ENCODE peak calls at places on chromosome 18, in eight cellular contexts. O is mammary epithelial cell, V is HepG2, T is heart right ventricle, L is neuronal stem cell, N is gastrocnemius medialis, W is H9, F is adrenal gland. P is an unnamed sample. For H3K4me1, the result is how much of the 10 kb centered on the place peaks cover.

GRCh38 chr18:48915621-48916425 is 34.9 kb downstream of the SMAD7 start:
- DNase-seq in N (no peak), W (peak), T (no peak), V (no peak), L (no peak), F (no peak), O (no peak), P (no peak)

GRCh38 chr18:13563390-13563805 is 163.0 kb downstream of the FAM210A start:
- DNase-seq in F (peak), T (no peak), V (no peak), W (no peak), N (peak), O (no peak), L (no peak), P (no peak)

GRCh38 chr18:57353137-57353939 is 981 bp downstream of the ST8SIA3 start:
- DNase-seq in O (no peak), F (no peak), T (no peak), L (peak), W (no peak), V (no peak), N (no peak), P (no peak)

GRCh38 chr18:58269931-58270330 is 225.9 kb downstream of the NEDD4L start:
- DNase-seq in V (no peak), L (no peak), W (no peak), O (peak), F (no peak), N (no peak), T (no peak), P (no peak)

GRCh38 chr18:76803814-76804213 is 18.5 kb upstream of the ZNF236 start:
- DNase-seq in N (peak), T (peak), W (peak), L (peak), V (peak), O (peak), F (peak), P (no peak)

GRCh38 chr18:50836521-50836957 is 16.7 kb upstream of the MRO start:
- DNase-seq in V (no peak), W (no peak), F (no peak), O (peak), L (no peak), T (no peak), N (no peak), P (no peak)

GRCh38 chr18:65817178-65817577 is 66.4 kb downstream of the CDH7 start:
- DNase-seq in N (no peak), V (no peak), O (no peak), F (no peak), T (no peak), W (no peak), L (no peak), P (no peak)

GRCh38 chr18:36303203-36303844 is 5.8 kb downstream of the FHOD3 start:
- DNase-seq in L (no peak), W (no peak), O (no peak), T (no peak), V (no peak), F (no peak), N (no peak), P (no peak)

GRCh38 chr18:4433762-4434161 is 21.3 kb downstream of the DLGAP1 start:
- DNase-seq in N (no peak), L (no peak), W (no peak), O (no peak), V (no peak), T (no peak), F (no peak), P (no peak)

GRCh38 chr18:26804474-26804873 is 61.0 kb downstream of the AQP4 start:
- DNase-seq in V (no peak), L (peak), T (no peak), N (no peak), W (no peak), O (no peak), F (peak), P (no peak)

GRCh38 chr18:26468931-26469340 is 79.4 kb downstream of the KCTD1 start:
- DNase-seq in F (peak), O (no peak), W (peak), V (peak), N (no peak), L (no peak), T (no peak), P (no peak)

GRCh38 chr18:43563780-43564179 is 286.5 kb upstream of the SYT4 start:
- DNase-seq in F (peak), V (peak), W (peak), L (peak), O (peak), N (no peak), T (peak), P (no peak)

GRCh38 chr18:9335255-9336045 is 877 bp downstream of the TWSG1 start:
- DNase-seq in F (no peak), V (no peak), T (no peak), O (no peak), L (no peak), N (no peak), W (no peak), P (no peak)

GRCh38 chr18:42174909-42175308 is 219.9 kb downstream of the PIK3C3 start:
- DNase-seq in O (peak), N (no peak), W (peak), T (no peak), F (no peak), V (no peak), L (peak), P (no peak)

GRCh38 chr18:41324020-41324791 is 630.8 kb upstream of the PIK3C3 start:
- DNase-seq in V (no peak), L (no peak), N (no peak), O (peak), F (no peak), T (no peak), W (no peak), P (no peak)

GRCh38 chr18:7021994-7022840 is 95.4 kb downstream of the LAMA1 start:
- DNase-seq in W (no peak), L (no peak), O (peak), V (peak), F (peak), N (no peak), T (no peak), P (no peak)

GRCh38 chr18:65753520-65753919 is 2.7 kb downstream of the CDH7 start:
- DNase-seq in L (peak), W (peak), N (no peak), V (peak), F (peak), T (no peak), O (no peak), P (no peak)

GRCh38 chr18:79540161-79540913 is 139.3 kb upstream of the CTDP1 start:
- DNase-seq in V (no peak), N (no peak), F (no peak), L (no peak), O (peak), W (peak), T (no peak), P (no peak)

GRCh38 chr18:52160652-52161051 is 179.3 kb upstream of the DCC start:
- DNase-seq in V (no peak), N (no peak), O (peak), T (no peak), W (peak), L (no peak), F (no peak), P (no peak)

GRCh38 chr18:14285053-14285452 is 152.8 kb upstream of the ZNF519 start:
- DNase-seq in N (no peak), V (no peak), L (no peak), T (no peak), W (no peak), O (no peak), F (no peak), P (no peak)

GRCh38 chr18:652131-652530 is 5.3 kb upstream of the TYMS start:
- DNase-seq in V (peak), F (no peak), T (no peak), W (no peak), O (no peak), L (no peak), N (no peak), P (no peak)

GRCh38 chr18:26971327-26971918 is 105.9 kb upstream of the AQP4 start:
- DNase-seq in N (peak), T (no peak), V (no peak), F (no peak), O (peak), W (peak), L (no peak), P (no peak)

GRCh38 chr18:7904529-7904928 is 337.4 kb downstream of the PTPRM start:
- DNase-seq in T (no peak), V (no peak), W (no peak), N (no peak), F (no peak), L (no peak), O (peak), P (no peak)

GRCh38 chr18:43936176-43936575 is 658.9 kb upstream of the SYT4 start:
- DNase-seq in W (no peak), T (no peak), L (no peak), F (no peak), N (no peak), V (no peak), O (no peak), P (no peak)

GRCh38 chr18:1048048-1048447 is 143.4 kb downstream of the ADCYAP1 start:
- DNase-seq in L (no peak), T (no peak), N (no peak), F (no peak), O (no peak), V (no peak), W (no peak), P (no peak)

GRCh38 chr18:58241877-58242276 is 197.9 kb downstream of the NEDD4L start:
- DNase-seq in T (no peak), W (no peak), O (peak), N (no peak), F (no peak), V (no peak), L (no peak), P (no peak)

GRCh38 chr18:59470627-59471121 is 111.6 kb upstream of the LMAN1 start:
- DNase-seq in F (peak), V (no peak), L (no peak), T (peak), N (no peak), O (no peak), W (no peak), P (no peak)

GRCh38 chr18:79547413-79548076 is 132.1 kb upstream of the CTDP1 start:
- DNase-seq in F (no peak), V (no peak), W (peak), N (no peak), T (no peak), O (no peak), L (no peak), P (no peak)

GRCh38 chr18:36247036-36247435 is 50.5 kb upstream of the FHOD3 start:
- DNase-seq in N (no peak), W (peak), L (no peak), V (no peak), T (no peak), O (peak), F (no peak), P (no peak)

GRCh38 chr18:10164241-10165160 is 250.7 kb downstream of the VAPA start:
- DNase-seq in L (no peak), V (no peak), N (no peak), F (no peak), W (no peak), O (no peak), T (peak), P (no peak)

GRCh38 chr18:59021500-59021899 is 118.2 kb upstream of the SEC11C start:
- DNase-seq in O (no peak), W (no peak), N (peak), L (no peak), T (peak), V (no peak), F (no peak), P (no peak)

GRCh38 chr18:54217624-54218023 is 6.8 kb downstream of the MBD2 start:
- DNase-seq in F (no peak), V (no peak), N (no peak), O (no peak), W (no peak), T (no peak), L (no peak), P (no peak)
- H3K4me1 ChIP-seq in F (under half), V (under half), N (under half), O (under half), W (under half), T (under half), L (under half), P (under half)

GRCh38 chr18:63182247-63182771 is 137.3 kb downstream of the BCL2 start:
- DNase-seq in W (no peak), L (no peak), O (no peak), T (peak), F (no peak), V (no peak), N (no peak), P (no peak)

GRCh38 chr18:63183952-63184351 is 135.6 kb downstream of the BCL2 start:
- DNase-seq in L (no peak), F (no peak), V (no peak), T (no peak), W (no peak), N (no peak), O (no peak), P (no peak)

GRCh38 chr18:63181706-63182105 is 137.9 kb downstream of the BCL2 start:
- DNase-seq in F (no peak), L (no peak), O (no peak), T (no peak), W (no peak), V (no peak), N (no peak), P (no peak)

GRCh38 chr18:63182861-63183260 is 136.7 kb downstream of the BCL2 start:
- DNase-seq in N (no peak), W (no peak), T (no peak), O (no peak), V (no peak), F (no peak), L (no peak), P (no peak)

GRCh38 chr18:63183263-63183662 is 136.3 kb downstream of the BCL2 start:
- DNase-seq in F (no peak), O (no peak), W (no peak), L (no peak), T (no peak), N (no peak), V (no peak), P (no peak)
- H3K4me1 ChIP-seq in F (under half), O (under half), W (under half), L (under half), T (half or more), N (half or more), V (under half), P (half or more)

GRCh38 chr18:21747764-21748693 is 7.4 kb downstream of the MIB1 start:
- DNase-seq in F (no peak), T (no peak), O (no peak), N (no peak), L (no peak), V (no peak), W (no peak), P (no peak)

GRCh38 chr18:21747268-21747667 is 6.7 kb downstream of the MIB1 start:
- DNase-seq in N (no peak), L (no peak), O (no peak), T (no peak), F (no peak), W (no peak), V (no peak), P (no peak)

GRCh38 chr18:21743166-21743831 is 2.7 kb downstream of the MIB1 start:
- DNase-seq in N (no peak), T (no peak), F (no peak), L (no peak), V (no peak), O (no peak), W (no peak), P (no peak)

GRCh38 chr18:21742323-21742687 is 1.7 kb downstream of the MIB1 start:
- DNase-seq in T (no peak), V (no peak), O (peak), N (no peak), L (no peak), F (no peak), W (no peak), P (no peak)

DNA sequence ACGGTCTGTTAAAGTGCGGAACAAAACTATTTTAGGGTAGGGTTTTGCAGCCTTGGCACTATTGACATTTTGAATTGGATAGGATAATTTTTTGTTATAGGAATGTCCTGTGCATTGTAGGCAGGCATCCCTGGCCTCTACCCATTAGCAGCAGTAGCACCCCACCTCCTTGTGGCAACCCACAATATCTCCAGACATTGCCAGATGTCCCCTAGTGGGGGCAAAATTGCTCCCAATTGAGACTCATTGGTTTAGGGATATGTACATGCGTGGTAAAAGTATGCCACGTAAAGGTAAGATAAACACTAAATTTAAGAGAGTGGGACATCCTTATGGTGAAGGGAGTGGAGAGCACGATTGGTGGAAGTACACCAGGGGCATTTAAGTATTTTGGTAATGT is 4.6 kb downstream of the MIB1 start:
- DNase-seq in V (no peak), N (no peak), T (no peak), W (no peak), O (no peak), F (no peak), L (no peak), P (no peak)
- H3K4me1 ChIP-seq in V (half or more), N (under half), T (under half), W (under half), O (under half), F (under half), L (under half), P (under half)

GRCh38 chr18:55265916-55266488 is 306.7 kb upstream of the CCDC68 start:
- DNase-seq in T (no peak), L (no peak), V (no peak), W (no peak), F (no peak), O (peak), N (no peak), P (no peak)
- H3K4me1 ChIP-seq in T (half or more), L (under half), V (under half), W (under half), F (half or more), O (under half), N (under half), P (under half)

GRCh38 chr18:35104391-35105051 is 63.3 kb downstream of the MAPRE2 start:
- DNase-seq in V (no peak), O (no peak), N (no peak), W (no peak), F (no peak), L (no peak), T (no peak), P (no peak)

GRCh38 chr18:35106845-35107148 is 65.6 kb downstream of the MAPRE2 start:
- DNase-seq in F (no peak), W (no peak), O (no peak), V (no peak), L (no peak), N (no peak), T (no peak), P (no peak)

GRCh38 chr18:35110037-35110436 is 68.8 kb downstream of the MAPRE2 start:
- DNase-seq in N (no peak), T (no peak), F (no peak), V (no peak), L (no peak), W (no peak), O (no peak), P (no peak)

GRCh38 chr18:35110554-35111058 is 69.4 kb downstream of the MAPRE2 start:
- DNase-seq in L (no peak), W (no peak), F (no peak), V (no peak), T (no peak), O (no peak), N (no peak), P (no peak)

DNA sequence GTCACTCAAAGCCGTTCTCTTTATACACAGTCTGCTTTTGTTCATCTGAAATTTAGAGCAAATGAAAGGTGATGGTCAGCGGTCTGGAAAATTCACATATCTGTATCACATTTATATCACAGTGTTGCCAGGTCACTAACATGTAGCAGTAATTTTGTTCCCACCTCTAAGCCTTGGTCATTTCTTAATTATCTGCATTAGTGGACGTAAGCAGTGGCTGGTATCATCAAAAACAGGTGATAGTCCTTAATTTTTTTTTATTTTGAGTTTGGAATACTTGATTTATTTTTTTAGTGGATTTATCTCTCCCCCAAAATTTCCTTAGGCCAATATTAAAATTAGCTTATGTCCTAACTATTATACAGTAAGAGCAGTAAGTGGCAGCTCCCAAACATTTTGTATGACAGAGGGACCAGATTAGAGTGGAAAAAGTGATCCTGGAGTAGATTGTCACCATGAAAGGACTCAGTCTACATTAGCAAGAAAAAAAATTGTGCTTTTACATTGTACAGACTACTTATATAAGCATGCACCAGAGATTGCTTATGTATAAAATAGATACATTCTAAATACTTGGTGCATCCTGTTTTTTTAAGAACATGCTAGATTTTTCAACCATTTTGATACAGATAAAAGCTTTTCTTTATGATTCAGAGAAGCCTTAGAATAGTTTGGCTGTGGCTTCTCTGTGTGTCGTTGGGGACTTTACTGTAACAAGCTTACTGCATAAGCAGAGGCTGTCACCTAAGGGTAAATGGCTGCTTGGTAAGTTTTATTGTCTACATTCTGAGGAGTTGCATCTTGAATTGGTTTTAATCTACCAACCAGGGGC is 65.0 kb downstream of the MAPRE2 start:
- DNase-seq in V (no peak), W (no peak), L (no peak), T (no peak), F (no peak), O (no peak), N (no peak), P (no peak)
- H3K4me1 ChIP-seq in V (under half), W (under half), L (under half), T (under half), F (under half), O (under half), N (under half), P (under half)

GRCh38 chr18:23138470-23138869 is 3.2 kb downstream of the CABLES1 start:
- DNase-seq in N (no peak), O (no peak), V (no peak), F (no peak), L (no peak), T (peak), W (no peak), P (no peak)
- H3K4me1 ChIP-seq in N (under half), O (under half), V (half or more), F (half or more), L (under half), T (half or more), W (under half), P (under half)

GRCh38 chr18:3250237-3251107 is 2.9 kb downstream of the MYL12A start:
- DNase-seq in T (no peak), F (no peak), N (no peak), O (peak), V (no peak), W (no peak), L (no peak), P (no peak)
- H3K4me1 ChIP-seq in T (half or more), F (under half), N (half or more), O (under half), V (under half), W (under half), L (under half), P (half or more)

DNA sequence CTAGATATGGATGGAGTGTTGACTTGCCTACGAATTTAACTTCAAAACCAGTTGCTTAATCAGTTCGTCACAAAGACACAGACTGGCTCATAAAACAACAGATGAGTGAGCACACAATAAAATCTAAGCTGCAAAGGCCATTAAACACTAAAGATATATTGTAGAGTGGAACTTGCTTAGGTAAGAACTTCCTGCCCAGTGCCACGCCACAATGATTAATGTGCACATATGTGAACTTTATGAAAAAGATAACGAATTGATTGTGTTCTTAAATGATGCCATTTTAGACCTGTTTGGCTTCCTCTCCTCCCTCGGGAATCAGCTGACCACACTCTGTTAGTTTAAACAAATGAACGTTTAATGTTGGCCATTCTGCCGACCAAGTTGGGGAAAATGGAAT is 2031.3 kb upstream of the CELF4 start:
- DNase-seq in L (no peak), W (no peak), V (no peak), O (no peak), F (no peak), T (no peak), N (no peak), P (no peak)
- H3K4me1 ChIP-seq in L (under half), W (under half), V (under half), O (under half), F (under half), T (under half), N (under half), P (under half)